ENCODE peak calls at places on chromosomes 7 and 10, in five cellular contexts. B is upper lobe of left lung, X is transverse colon, K is kidney, L is Peyer's patch. Z is an unnamed sample.

GRCh38 chr10:102502029-102502336 is 529 bp downstream of the ACTR1A start:
- DNase-seq in L (peak), B (peak), K (peak), X (peak), Z (peak)

GRCh38 chr10:34729619-34730018 is 85.5 kb downstream of the PARD3 start:
- DNase-seq in B (no peak), X (no peak), L (no peak), K (no peak), Z (no peak)

GRCh38 chr10:53744746-53745145 is 972.2 kb upstream of the MBL2 start:
- DNase-seq in L (no peak), X (no peak), K (no peak), B (no peak), Z (no peak)

GRCh38 chr10:95350830-95351228 is 60.0 kb upstream of the PDLIM1 start:
- DNase-seq in K (peak), X (no peak), B (no peak), L (no peak), Z (no peak)

GRCh38 chr10:22429981-22430421 is 84.7 kb downstream of the SPAG6 start:
- DNase-seq in K (no peak), X (no peak), L (no peak), B (no peak), Z (no peak)

GRCh38 chr10:124035306-124035927 is 58.0 kb downstream of the CHST15 start:
- DNase-seq in B (no peak), L (no peak), X (no peak), K (peak), Z (peak)

GRCh38 chr10:72276013-72276387 is 2.3 kb downstream of the DDIT4 start:
- DNase-seq in L (no peak), B (peak), X (peak), K (peak), Z (no peak)

GRCh38 chr10:19332304-19332703 is 283.7 kb downstream of the MALRD1 start:
- DNase-seq in X (no peak), B (no peak), L (no peak), K (no peak), Z (no peak)

GRCh38 chr10:86439544-86439943 is 72.9 kb upstream of the GRID1 start:
- DNase-seq in K (no peak), X (peak), B (peak), L (no peak), Z (no peak)

DNA sequence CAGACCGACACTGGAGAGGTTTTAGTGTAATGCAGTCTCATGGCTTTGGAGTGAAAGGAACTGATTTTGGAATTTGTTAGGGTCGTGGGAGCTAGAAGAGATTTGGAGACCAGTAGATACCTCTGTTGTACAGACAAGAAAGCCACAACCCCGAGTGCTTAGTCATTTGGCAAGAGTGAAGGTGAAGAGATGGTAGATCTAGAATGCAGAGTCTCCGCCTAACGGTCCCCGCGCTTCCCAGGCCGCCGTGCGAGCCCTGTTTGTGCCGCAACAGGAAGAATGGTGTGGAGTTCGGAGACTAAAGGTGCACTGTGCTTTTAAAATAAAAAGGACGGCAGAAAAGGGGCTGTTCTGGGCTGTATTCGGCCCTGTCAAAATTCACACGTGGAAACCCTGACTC is 186.7 kb downstream of the ADARB2 start:
- DNase-seq in B (no peak), L (no peak), K (no peak), X (no peak), Z (no peak)
- TF ChIP-seq CTCF in B (no peak), L (no peak), K (no peak), X (no peak), Z (no peak)

GRCh38 chr7:139738772-139739171 is 39.0 kb downstream of the HIPK2 start:
- DNase-seq in K (no peak), X (no peak), L (no peak), B (no peak), Z (no peak)

GRCh38 chr7:139741813-139742344 is 35.9 kb downstream of the HIPK2 start:
- DNase-seq in B (no peak), K (no peak), X (no peak), L (no peak), Z (no peak)

GRCh38 chr7:139739863-139740597 is 37.8 kb downstream of the HIPK2 start:
- DNase-seq in X (peak), K (no peak), B (no peak), L (no peak), Z (no peak)

GRCh38 chr7:139743267-139743966 is 34.4 kb downstream of the HIPK2 start:
- DNase-seq in X (no peak), L (no peak), K (no peak), B (no peak), Z (no peak)

DNA sequence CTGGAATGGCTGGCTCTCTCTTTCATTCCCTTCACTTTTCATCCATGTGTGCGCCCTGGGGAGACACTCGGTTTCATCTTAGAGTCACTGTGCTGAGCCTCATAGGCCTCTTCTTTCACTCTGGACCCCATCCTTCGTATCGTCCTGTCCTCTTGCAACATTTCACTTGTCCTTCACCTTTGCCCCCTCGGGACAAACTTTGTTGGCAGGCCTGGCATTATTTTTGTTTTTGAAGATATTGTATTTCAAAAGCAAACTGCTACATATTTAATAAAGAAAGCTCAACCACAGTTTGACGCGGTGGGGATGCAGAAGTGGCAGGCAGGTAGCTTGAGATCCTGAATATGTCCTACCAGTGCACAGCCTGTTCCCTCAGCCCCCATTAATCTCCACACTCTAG is 36.6 kb downstream of the HIPK2 start:
- DNase-seq in B (no peak), L (no peak), X (no peak), K (no peak), Z (no peak)
- H3K27ac ChIP-seq in B (no peak), L (no peak), X (peak), K (no peak), Z (no peak)

GRCh38 chr10:116469437-116469836 is 41.8 kb downstream of the PNLIPRP3 start:
- DNase-seq in B (no peak), K (no peak), X (no peak), L (no peak), Z (no peak)

GRCh38 chr10:116470768-116471415 is 43.2 kb downstream of the PNLIPRP3 start:
- DNase-seq in X (peak), B (no peak), K (no peak), L (no peak), Z (no peak)

GRCh38 chr10:116470071-116470470 is 42.4 kb downstream of the PNLIPRP3 start:
- DNase-seq in K (no peak), L (no peak), X (no peak), B (no peak), Z (no peak)

GRCh38 chr10:116475866-116476265 is 48.2 kb downstream of the PNLIPRP3 start:
- DNase-seq in B (no peak), K (no peak), L (no peak), X (no peak), Z (no peak)

GRCh38 chr10:116472874-116473273 is 45.2 kb downstream of the PNLIPRP3 start:
- DNase-seq in L (no peak), B (no peak), X (no peak), K (no peak), Z (no peak)
- TF ChIP-seq CTCF in L (no peak), B (no peak), X (no peak), K (no peak), Z (no peak)

DNA sequence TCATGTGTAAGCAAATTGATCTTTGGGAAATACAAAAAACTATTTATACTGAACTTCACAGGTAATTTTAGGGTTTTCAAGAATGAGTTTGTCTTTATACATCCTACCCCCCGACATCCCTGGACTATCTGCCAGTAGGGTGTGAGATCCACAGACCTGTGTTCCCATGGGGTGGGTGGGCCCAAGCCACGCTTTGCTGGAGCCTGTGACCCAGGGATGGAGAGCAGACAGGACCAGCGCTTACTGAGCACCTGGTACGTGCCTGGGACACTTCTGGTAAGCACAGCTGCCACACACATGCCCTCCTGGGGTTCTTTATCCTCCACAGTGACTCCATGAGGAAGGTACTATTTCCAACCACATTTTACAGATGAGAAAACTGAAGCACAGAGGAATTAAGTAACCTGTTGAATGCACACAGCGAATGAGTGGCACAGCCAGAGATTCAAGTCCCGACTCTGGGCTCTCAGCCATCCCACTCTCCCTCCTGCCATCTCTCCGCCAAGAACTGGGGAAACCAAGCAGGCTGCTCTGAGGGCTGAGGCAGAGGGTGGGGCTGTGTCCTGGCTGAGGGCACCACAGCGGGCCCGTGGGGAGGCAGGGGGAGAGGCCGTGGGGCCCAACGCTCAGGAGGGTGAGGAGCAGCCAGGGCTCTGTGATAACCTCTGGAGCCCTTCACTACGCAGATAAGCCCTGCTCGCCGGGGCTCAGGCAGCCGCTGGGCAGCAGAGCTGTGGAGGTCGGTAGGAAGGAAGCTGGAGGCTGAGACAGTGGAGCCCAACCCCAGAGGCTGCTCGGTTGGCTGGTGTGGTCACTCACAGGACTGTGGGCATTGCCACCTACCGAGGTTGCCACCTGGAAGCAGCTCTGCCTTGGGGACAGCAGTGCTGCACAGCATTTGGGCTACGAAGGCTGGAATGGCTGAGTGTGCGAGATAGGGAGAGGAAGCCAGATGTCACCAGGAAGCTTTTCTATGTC is 124.2 kb downstream of the ARHGAP22 start:
- DNase-seq in B (no peak), X (no peak), L (peak), K (no peak), Z (peak)
- H3K27ac ChIP-seq in B (no peak), X (no peak), L (no peak), K (no peak), Z (no peak)

GRCh38 chr7:132239422-132239994 is 336.8 kb downstream of the PLXNA4 start:
- DNase-seq in L (no peak), X (no peak), B (no peak), K (no peak), Z (no peak)
- TF ChIP-seq CTCF in L (no peak), X (no peak), B (no peak), K (no peak), Z (no peak)

GRCh38 chr7:801940-802364 is 30.3 kb upstream of the SUN1 start:
- DNase-seq in X (peak), B (peak), K (peak), L (no peak), Z (peak)

GRCh38 chr7:802500-803242 is 29.6 kb upstream of the SUN1 start:
- DNase-seq in L (no peak), K (no peak), B (no peak), X (no peak), Z (peak)

GRCh38 chr7:798921-799470 is 33.3 kb upstream of the SUN1 start:
- DNase-seq in L (no peak), K (peak), X (no peak), B (no peak), Z (peak)

GRCh38 chr7:805261-805660 is 27.0 kb upstream of the SUN1 start:
- DNase-seq in L (no peak), B (no peak), X (peak), K (peak), Z (peak)

GRCh38 chr7:803243-803635 is 29.0 kb upstream of the SUN1 start:
- DNase-seq in K (peak), L (no peak), B (no peak), X (no peak), Z (peak)
- H3K27ac ChIP-seq in K (peak), L (no peak), B (peak), X (peak), Z (no peak)

Z was measured in spleen.